ENCODE peak calls at places on chromosomes 6 and 20, in eight cellular contexts. F, P, W, X, E, Q, S and C are unnamed samples.

GRCh38 chr6:36280467-36280866 is 10.6 kb downstream of the PNPLA1 start:
- DNase-seq in S (no peak), W (no peak), E (no peak), X (no peak), Q (no peak), F (no peak), P (no peak), C (no peak)

GRCh38 chr6:72031471-72031870 is 145.1 kb downstream of the RIMS1 start:
- DNase-seq in S (no peak), W (no peak), X (no peak), Q (no peak), E (peak; percentile 14), F (no peak), P (no peak), C (peak; percentile 56)

GRCh38 chr6:151196571-151196970 is 43.2 kb upstream of the AKAP12 start:
- DNase-seq in W (no peak), F (no peak), S (no peak), X (no peak), Q (no peak), E (no peak), P (no peak), C (no peak)

GRCh38 chr6:136693090-136693489 is 99.2 kb downstream of the MAP3K5 start:
- DNase-seq in P (no peak), F (no peak), W (no peak), X (no peak), E (no peak), S (no peak), Q (no peak), C (no peak)

GRCh38 chr20:6698056-6698455 is 69.4 kb upstream of the BMP2 start:
- DNase-seq in X (no peak), S (peak; percentile 60), W (no peak), P (no peak), F (no peak), Q (no peak), E (peak; percentile 94), C (peak; percentile 75)

GRCh38 chr6:87664943-87665342 is 37.1 kb downstream of the AKIRIN2 start:
- DNase-seq in S (no peak), E (no peak), P (no peak), Q (no peak), X (no peak), W (no peak), F (no peak), C (no peak)

GRCh38 chr20:19730716-19731115 is 27.3 kb upstream of the RIN2 start:
- DNase-seq in Q (no peak), S (no peak), W (no peak), X (no peak), F (no peak), E (no peak), P (no peak), C (no peak)

GRCh38 chr6:35089935-35090505 is 51.1 kb downstream of the TCP11 start:
- DNase-seq in P (peak; percentile 34), E (no peak), Q (no peak), F (no peak), W (no peak), S (no peak), X (no peak), C (peak; percentile 88)

GRCh38 chr6:83708546-83708969 is 343 bp downstream of the SNAP91 start:
- DNase-seq in X (no peak), Q (no peak), E (peak; percentile 24), P (no peak), W (no peak), F (peak; percentile 7), S (no peak), C (no peak)

GRCh38 chr6:137271245-137272183 is 52.3 kb upstream of the IFNGR1 start:
- DNase-seq in F (peak; percentile 15), P (no peak), S (no peak), W (no peak), Q (peak; percentile 70), E (peak; percentile 56), X (no peak), C (peak; percentile 41)

GRCh38 chr6:35601331-35602132 is 87.2 kb downstream of the FKBP5 start:
- DNase-seq in Q (no peak), X (no peak), P (no peak), W (peak; percentile 78), S (no peak), E (peak; percentile 81), F (no peak), C (peak; percentile 84)

GRCh38 chr20:1427457-1428054 is 34.7 kb upstream of the FKBP1A start:
- DNase-seq in S (no peak), W (no peak), Q (no peak), E (no peak), F (no peak), P (no peak), X (no peak), C (no peak)

GRCh38 chr20:3316131-3316530 is 77.1 kb upstream of the SLC4A11 start:
- DNase-seq in F (no peak), X (no peak), E (no peak), W (no peak), Q (no peak), S (no peak), P (no peak), C (no peak)

GRCh38 chr6:2663123-2663522 is 87.6 kb downstream of the MYLK4 start:
- DNase-seq in P (no peak), E (no peak), Q (no peak), X (no peak), F (no peak), W (peak; percentile 45), S (no peak), C (no peak)

GRCh38 chr20:22586645-22587310 is 2.4 kb upstream of the FOXA2 start:
- DNase-seq in F (no peak), W (peak; percentile 28), S (peak; percentile 78), E (peak; percentile 50), Q (no peak), X (peak; percentile 19), P (no peak), C (no peak)

GRCh38 chr6:81682238-81682795 is 70.2 kb downstream of the TENT5A start:
- DNase-seq in P (no peak), Q (peak; percentile 3), E (no peak), F (no peak), W (no peak), S (no peak), X (no peak), C (no peak)

GRCh38 chr20:23361108-23361650 is 803 bp upstream of the GZF1 start:
- DNase-seq in P (no peak), F (no peak), Q (peak; percentile 64), X (no peak), E (peak; percentile 10), S (no peak), W (no peak), C (no peak)

GRCh38 chr6:235763-236360 is 56.4 kb upstream of the DUSP22 start:
- DNase-seq in W (peak; percentile 88), P (no peak), Q (no peak), X (no peak), E (no peak), F (no peak), S (no peak), C (peak; percentile 19)

GRCh38 chr6:6492675-6493074 is 95.8 kb upstream of the LY86 start:
- DNase-seq in Q (no peak), P (no peak), S (no peak), F (no peak), W (no peak), X (no peak), E (no peak), C (no peak)